ENCODE peak calls at places on chromosome 15, in four cellular contexts. One of them, this sample, is unnamed.

GRCh38 chr15:67149068-67149841 is 83.9 kb downstream of the SMAD3 start:
- DNase-seq in lung: no peak
- DNase-seq in cardiac fibroblast: no peak
- DNase-seq in fibroblast of lung: no peak
- DNase-seq in this sample: no peak

GRCh38 chr15:96268421-96269204 is 61.9 kb upstream of the NR2F2 start:
- DNase-seq in fibroblast of lung: peak; percentile 45
- DNase-seq in lung: no peak
- DNase-seq in cardiac fibroblast: peak; percentile 26
- DNase-seq in this sample: peak; percentile 62

GRCh38 chr15:51060058-51060598 is 34.6 kb downstream of the TNFAIP8L3 start:
- DNase-seq in cardiac fibroblast: no peak
- DNase-seq in fibroblast of lung: no peak
- DNase-seq in lung: no peak
- DNase-seq in this sample: no peak

GRCh38 chr15:77732514-77733335 is 100.0 kb upstream of the LINGO1 start:
- DNase-seq in fibroblast of lung: no peak
- DNase-seq in cardiac fibroblast: no peak
- DNase-seq in lung: no peak
- DNase-seq in this sample: no peak

GRCh38 chr15:31155136-31155535 is 53.6 kb upstream of the TRPM1 start:
- DNase-seq in cardiac fibroblast: no peak
- DNase-seq in fibroblast of lung: no peak
- DNase-seq in lung: no peak
- DNase-seq in this sample: no peak

GRCh38 chr15:50066202-50066601 is 52.8 kb downstream of the ATP8B4 start:
- DNase-seq in cardiac fibroblast: peak; percentile 32
- DNase-seq in lung: no peak
- DNase-seq in fibroblast of lung: no peak
- DNase-seq in this sample: peak; percentile 38

GRCh38 chr15:86935841-86936240 is 856.2 kb downstream of the AGBL1 start:
- DNase-seq in fibroblast of lung: no peak
- DNase-seq in cardiac fibroblast: no peak
- DNase-seq in lung: no peak
- DNase-seq in this sample: no peak

GRCh38 chr15:87033056-87033455 is 953.4 kb downstream of the AGBL1 start:
- DNase-seq in cardiac fibroblast: peak; percentile 5
- DNase-seq in fibroblast of lung: no peak
- DNase-seq in lung: no peak
- DNase-seq in this sample: no peak

GRCh38 chr15:57537072-57537471 is 54.6 kb upstream of the MYZAP start:
- DNase-seq in fibroblast of lung: peak; percentile 46
- DNase-seq in cardiac fibroblast: peak; percentile 87
- DNase-seq in lung: no peak
- DNase-seq in this sample: peak; percentile 63

GRCh38 chr15:47965297-47965696 is 155.5 kb upstream of the SLC24A5 start:
- DNase-seq in fibroblast of lung: no peak
- DNase-seq in cardiac fibroblast: no peak
- DNase-seq in lung: no peak
- DNase-seq in this sample: no peak

GRCh38 chr15:92528736-92529135 is 126.8 kb downstream of the FAM174B start:
- DNase-seq in lung: no peak
- DNase-seq in fibroblast of lung: no peak
- DNase-seq in cardiac fibroblast: no peak
- DNase-seq in this sample: no peak

GRCh38 chr15:101723161-101723873 is 956 bp downstream of the TARS3 start:
- DNase-seq in lung: no peak
- DNase-seq in cardiac fibroblast: peak; percentile 15
- DNase-seq in fibroblast of lung: peak; percentile 15
- DNase-seq in this sample: peak; percentile 28

GRCh38 chr15:38103564-38103963 is 149.1 kb upstream of the SPRED1 start:
- DNase-seq in cardiac fibroblast: no peak
- DNase-seq in fibroblast of lung: no peak
- DNase-seq in lung: no peak
- DNase-seq in this sample: no peak

GRCh38 chr15:38102972-38103371 is 149.7 kb upstream of the SPRED1 start:
- DNase-seq in fibroblast of lung: no peak
- DNase-seq in lung: no peak
- DNase-seq in cardiac fibroblast: no peak
- DNase-seq in this sample: no peak
- TF ChIP-seq CTCF in fibroblast of lung: no peak
- TF ChIP-seq CTCF in lung: no peak
- TF ChIP-seq CTCF in cardiac fibroblast: no peak
- TF ChIP-seq CTCF in this sample: no peak

GRCh38 chr15:73367624-73368300 is 996 bp downstream of the HCN4 start:
- DNase-seq in cardiac fibroblast: no peak
- DNase-seq in fibroblast of lung: no peak
- DNase-seq in lung: no peak
- DNase-seq in this sample: no peak
- H3K4me3 ChIP-seq in cardiac fibroblast: no peak overlapping the region
- H3K4me3 ChIP-seq in fibroblast of lung: no peak overlapping the region
- H3K4me3 ChIP-seq in lung: peak overlapping the region; percentile 9
- H3K4me3 ChIP-seq in this sample: no peak overlapping the region

DNA sequence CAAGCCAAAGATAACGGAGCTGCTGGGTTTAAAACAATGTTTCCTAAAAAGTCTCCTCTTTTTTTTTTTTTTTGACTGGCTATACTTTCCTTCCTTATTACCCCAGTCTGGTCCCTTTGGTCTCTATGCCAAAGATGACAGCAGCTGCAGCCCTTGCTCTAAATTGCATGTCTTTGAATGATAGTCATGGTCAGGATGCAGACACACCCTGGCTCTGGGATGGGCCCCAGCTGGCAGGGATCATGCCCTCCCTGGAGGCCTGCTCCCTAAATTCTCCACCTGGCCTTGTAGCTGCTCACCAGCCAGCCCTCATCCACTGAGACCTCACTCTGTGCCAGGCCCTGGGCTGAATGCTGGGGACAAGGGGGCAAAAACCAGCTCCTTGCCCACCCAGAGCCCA is 95.8 kb downstream of the MESD start:
- DNase-seq in lung: no peak
- DNase-seq in cardiac fibroblast: no peak
- DNase-seq in fibroblast of lung: peak; percentile 5
- DNase-seq in this sample: no peak
- TF ChIP-seq CTCF in lung: no peak
- TF ChIP-seq CTCF in cardiac fibroblast: no peak
- TF ChIP-seq CTCF in fibroblast of lung: no peak
- TF ChIP-seq CTCF in this sample: no peak

GRCh38 chr15:40873625-40874561 is at the start of gene RHOV:
- DNase-seq in cardiac fibroblast: peak; percentile 46
- DNase-seq in lung: peak; percentile 64
- DNase-seq in fibroblast of lung: peak; percentile 31
- DNase-seq in this sample: peak; percentile 38

GRCh38 chr15:40872791-40873526 is 1.1 kb downstream of the RHOV start:
- DNase-seq in lung: no peak
- DNase-seq in fibroblast of lung: no peak
- DNase-seq in cardiac fibroblast: no peak
- DNase-seq in this sample: no peak

GRCh38 chr15:40870716-40871115 is 3.3 kb downstream of the RHOV start:
- DNase-seq in cardiac fibroblast: no peak
- DNase-seq in fibroblast of lung: no peak
- DNase-seq in lung: no peak
- DNase-seq in this sample: no peak

GRCh38 chr15:40869686-40870085 is 4.3 kb downstream of the RHOV start:
- DNase-seq in fibroblast of lung: no peak
- DNase-seq in cardiac fibroblast: no peak
- DNase-seq in lung: no peak
- DNase-seq in this sample: no peak

DNA sequence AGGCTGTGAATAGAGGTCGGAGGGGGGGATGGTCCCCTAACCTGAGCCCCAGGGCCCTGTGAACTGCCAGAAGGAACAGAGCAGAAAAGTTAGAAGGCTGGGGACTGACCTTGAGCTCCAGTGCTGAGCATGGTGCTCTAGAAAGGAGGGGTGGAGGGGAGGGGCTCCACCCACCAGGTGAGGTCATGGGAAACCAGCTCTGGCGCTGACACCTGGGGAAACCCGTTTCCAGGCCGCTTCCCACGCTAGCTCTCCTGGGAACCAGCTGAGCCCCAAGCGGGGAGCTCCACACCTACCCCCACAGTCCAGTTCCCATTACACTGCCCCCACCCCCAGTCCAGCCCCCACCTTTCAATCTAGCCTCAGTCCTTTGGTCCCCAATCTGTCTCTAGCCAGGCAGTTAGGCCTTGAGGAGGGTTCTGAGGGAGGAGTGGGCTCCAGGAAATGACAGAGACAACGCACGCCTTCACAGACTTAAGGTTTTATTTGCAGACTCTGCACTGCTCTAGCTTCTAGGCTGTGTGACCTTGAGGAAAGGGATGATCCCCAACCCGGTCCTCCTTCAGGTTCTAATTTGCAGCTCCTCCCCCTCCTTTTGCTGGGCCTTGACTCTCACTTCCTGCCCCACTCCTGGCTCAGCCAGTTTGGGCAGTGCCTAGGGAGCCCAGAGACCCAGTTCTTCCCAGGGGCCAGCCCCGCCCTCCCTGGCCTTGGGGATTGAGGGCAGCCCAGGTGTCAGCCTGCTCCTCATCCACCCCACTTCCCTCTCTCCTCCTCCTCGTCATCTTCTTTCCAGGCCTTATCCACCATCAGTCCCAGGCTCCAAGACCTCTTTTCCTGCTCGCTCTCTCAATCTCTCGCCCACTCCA is 2.1 kb downstream of the RHOV start:
- DNase-seq in cardiac fibroblast: no peak
- DNase-seq in lung: peak; percentile 59
- DNase-seq in fibroblast of lung: no peak
- DNase-seq in this sample: no peak
- H3K4me3 ChIP-seq in cardiac fibroblast: no peak overlapping the region
- H3K4me3 ChIP-seq in lung: no peak overlapping the region
- H3K4me3 ChIP-seq in fibroblast of lung: no peak overlapping the region
- H3K4me3 ChIP-seq in this sample: no peak overlapping the region

GRCh38 chr15:37143351-37143750 is 43.0 kb upstream of the MEIS2 start:
- DNase-seq in fibroblast of lung: no peak
- DNase-seq in lung: no peak
- DNase-seq in cardiac fibroblast: no peak
- DNase-seq in this sample: no peak

GRCh38 chr15:37148714-37149113 is 48.4 kb upstream of the MEIS2 start:
- DNase-seq in cardiac fibroblast: no peak
- DNase-seq in lung: no peak
- DNase-seq in fibroblast of lung: no peak
- DNase-seq in this sample: no peak
- TF ChIP-seq CTCF in cardiac fibroblast: no peak
- TF ChIP-seq CTCF in lung: no peak
- TF ChIP-seq CTCF in fibroblast of lung: no peak
- TF ChIP-seq CTCF in this sample: no peak

DNA sequence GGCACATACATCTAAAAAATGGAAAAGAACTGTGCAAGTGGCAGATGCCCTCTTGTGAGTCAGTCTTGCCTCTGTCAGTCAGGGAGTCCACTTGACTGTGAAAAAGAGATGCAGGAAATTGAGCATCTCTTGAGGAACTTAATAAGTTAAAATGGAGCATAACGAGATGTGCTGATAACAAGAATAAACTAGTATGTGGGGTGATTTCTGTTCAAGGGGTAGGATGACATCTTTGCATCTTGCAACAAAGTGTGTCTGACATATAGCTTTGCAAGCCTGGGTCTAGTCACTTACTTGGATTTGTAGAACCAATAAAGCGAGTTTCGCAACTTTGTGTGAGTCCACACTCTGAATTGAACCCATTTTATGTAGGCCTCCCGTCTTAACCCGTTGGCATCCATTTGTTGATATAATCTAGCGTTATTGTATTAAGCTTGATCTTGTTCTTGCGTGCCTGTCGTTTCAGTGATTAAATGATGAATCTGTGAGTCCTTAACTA is 2.2 kb downstream of the USP3 start:
- DNase-seq in lung: no peak
- DNase-seq in fibroblast of lung: peak; percentile 63
- DNase-seq in cardiac fibroblast: no peak
- DNase-seq in this sample: peak; percentile 75
- H3K4me3 ChIP-seq in lung: peak overlapping the region; percentile 16
- H3K4me3 ChIP-seq in fibroblast of lung: no peak overlapping the region
- H3K4me3 ChIP-seq in cardiac fibroblast: no peak overlapping the region
- H3K4me3 ChIP-seq in this sample: peak overlapping the region; percentile 89

DNA sequence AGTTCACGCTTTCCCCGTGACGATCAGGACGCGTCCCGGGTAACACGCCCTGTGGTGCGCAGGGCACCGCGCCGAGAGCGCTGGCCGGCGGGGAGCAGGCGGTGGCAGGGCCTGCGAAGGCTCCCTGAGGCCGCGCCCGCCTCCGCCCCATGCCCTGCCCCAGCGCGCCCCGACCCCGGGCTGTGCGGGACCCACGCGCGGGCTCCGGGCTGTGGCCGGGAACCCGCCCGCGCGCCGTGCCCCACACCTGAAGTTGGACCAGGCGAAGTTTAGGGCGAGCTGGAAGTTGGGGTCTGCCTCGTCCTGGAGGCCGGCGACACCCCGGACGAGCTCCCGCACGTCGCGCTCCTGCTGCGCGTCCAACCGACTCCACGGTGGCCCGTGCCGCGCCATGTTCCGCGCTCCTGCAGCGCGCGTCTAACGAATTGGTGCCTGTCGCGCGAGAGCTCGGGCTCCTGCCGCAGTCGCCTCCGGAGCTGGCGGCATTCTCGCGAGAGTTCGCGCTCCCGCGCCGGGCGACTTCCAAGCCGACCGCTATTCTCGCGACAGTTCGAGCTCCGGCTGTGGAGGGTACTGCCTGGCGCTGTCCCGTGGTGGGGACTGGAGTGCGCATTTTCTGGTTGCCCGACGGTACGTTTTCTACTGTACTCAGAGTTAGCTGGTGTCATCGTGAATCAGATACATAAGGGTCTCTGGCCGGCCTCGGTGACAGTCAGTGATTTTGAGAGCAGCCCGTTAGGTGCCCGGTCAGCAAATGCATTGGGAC is at the start of gene TUBGCP5:
- DNase-seq in lung: peak; percentile 97
- DNase-seq in fibroblast of lung: peak; percentile 99
- DNase-seq in cardiac fibroblast: peak; percentile 99
- DNase-seq in this sample: peak; percentile 99
- TF ChIP-seq CTCF in lung: peak; percentile 10
- TF ChIP-seq CTCF in fibroblast of lung: peak; percentile 24
- TF ChIP-seq CTCF in cardiac fibroblast: peak; percentile 54
- TF ChIP-seq CTCF in this sample: peak; percentile 38

DNA sequence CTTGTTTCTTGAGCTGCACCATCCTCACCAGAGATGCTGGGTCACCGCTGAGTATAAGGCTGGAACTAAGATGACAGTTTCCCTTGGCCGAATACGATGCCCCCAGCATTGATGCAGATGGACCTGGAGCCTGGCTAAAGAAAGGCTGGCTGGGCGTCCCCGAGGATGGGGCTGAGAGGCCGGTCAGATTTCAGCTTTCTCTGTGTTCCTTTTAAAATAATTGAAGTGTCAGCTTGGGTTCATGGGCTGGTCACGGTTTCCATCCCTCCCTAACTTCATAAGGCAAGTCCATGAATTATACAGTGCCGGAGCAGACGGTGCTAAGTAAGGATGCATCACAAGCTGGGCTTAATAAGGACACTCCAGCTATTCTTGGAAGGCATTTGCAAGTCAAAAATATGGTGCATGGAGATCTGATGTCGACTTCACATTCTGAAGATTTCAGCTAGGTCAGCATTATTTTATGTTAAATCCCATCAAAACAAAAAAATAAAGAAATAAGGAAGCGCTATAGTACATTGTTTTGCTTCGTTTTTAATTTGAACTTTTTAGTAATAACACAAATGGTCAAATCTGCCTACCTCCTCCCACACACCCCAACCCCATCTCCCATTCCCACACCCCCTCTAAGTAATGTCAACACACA is 220.7 kb downstream of the RPLP1 start:
- DNase-seq in lung: no peak
- DNase-seq in cardiac fibroblast: no peak
- DNase-seq in fibroblast of lung: no peak
- DNase-seq in this sample: no peak
- H3K4me3 ChIP-seq in lung: no peak overlapping the region
- H3K4me3 ChIP-seq in cardiac fibroblast: no peak overlapping the region
- H3K4me3 ChIP-seq in fibroblast of lung: no peak overlapping the region
- H3K4me3 ChIP-seq in this sample: no peak overlapping the region

This sample was measured in fibroblast of villous mesenchyme.